ENCODE peak calls at places on chromosomes 16 and 17, in eight cellular contexts. M is left ventricle myocardium inferior, O is nephron progenitor cell, L is mesenchymal stem cell, C is pons, Z is neuronal stem cell, N is posterior cingulate gyrus, F is T47D. K is an unnamed sample.

GRCh38 chr17:35809855-35810461 is 674 bp downstream of the TAF15 start:
- DNase-seq in M (no peak), L (no peak), O (no peak), F (peak; percentile 44), N (no peak), Z (no peak), C (no peak), K (no peak)

GRCh38 chr17:6184508-6184907 is 114.3 kb downstream of the WSCD1 start:
- DNase-seq in Z (no peak), O (no peak), M (no peak), C (no peak), L (no peak), F (no peak), N (no peak), K (no peak)

GRCh38 chr16:50731130-50731988 is 10.5 kb upstream of the CYLD start:
- DNase-seq in N (no peak), C (no peak), O (no peak), M (no peak), Z (no peak), F (no peak), L (no peak), K (no peak)

GRCh38 chr16:21009815-21010214 is 109.2 kb downstream of the LYRM1 start:
- DNase-seq in F (no peak), C (no peak), O (no peak), L (no peak), N (no peak), Z (no peak), M (no peak), K (no peak)

GRCh38 chr17:35189291-35189690 is 4.9 kb downstream of the SLC35G3 start:
- DNase-seq in L (no peak), Z (no peak), C (peak; percentile 59), N (no peak), O (no peak), M (no peak), F (no peak), K (no peak)

GRCh38 chr16:72015124-72015523 is 6.6 kb downstream of the DHODH start:
- DNase-seq in C (no peak), L (no peak), F (no peak), Z (no peak), N (no peak), O (no peak), M (no peak), K (no peak)

GRCh38 chr16:15934991-15935390 is 14.4 kb upstream of the ABCC1 start:
- DNase-seq in O (no peak), C (no peak), L (no peak), Z (no peak), F (no peak), M (no peak), N (no peak), K (no peak)

GRCh38 chr17:56985371-56986162 is 7.6 kb downstream of the SCPEP1 start:
- DNase-seq in C (peak; percentile 31), F (no peak), O (no peak), N (no peak), M (no peak), L (no peak), Z (no peak), K (no peak)

GRCh38 chr16:77387075-77387474 is 47.8 kb downstream of the ADAMTS18 start:
- DNase-seq in Z (no peak), F (no peak), O (no peak), L (no peak), N (no peak), C (no peak), M (no peak), K (no peak)

GRCh38 chr17:62652251-62653001 is 25.0 kb downstream of the MRC2 start:
- DNase-seq in Z (peak; percentile 35), M (peak; percentile 74), L (peak; percentile 89), F (peak; percentile 78), C (peak; percentile 40), N (no peak), O (peak; percentile 61), K (peak; percentile 77)

GRCh38 chr17:50918933-50919296 is 52.8 kb upstream of the TOB1 start:
- DNase-seq in O (no peak), Z (no peak), C (peak; percentile 14), M (no peak), F (no peak), L (peak; percentile 27), N (peak; percentile 53), K (peak; percentile 12)

GRCh38 chr16:24499193-24499814 is 40.1 kb upstream of the RBBP6 start:
- DNase-seq in L (peak; percentile 11), N (peak; percentile 56), Z (peak; percentile 57), C (peak; percentile 14), F (peak; percentile 53), O (peak; percentile 53), M (no peak), K (no peak)

GRCh38 chr17:74276051-74276476 is 2.0 kb downstream of the DNAI2 start:
- DNase-seq in C (peak; percentile 82), M (peak; percentile 66), N (peak; percentile 36), F (no peak), Z (no peak), O (no peak), L (no peak), K (no peak)

GRCh38 chr17:10881959-10882358 is 44.1 kb upstream of the PIRT start:
- DNase-seq in O (no peak), C (no peak), M (no peak), N (no peak), F (no peak), L (no peak), Z (no peak), K (no peak)

GRCh38 chr17:4980644-4981216 is 6.7 kb downstream of the CAMTA2 start:
- DNase-seq in M (no peak), Z (peak; percentile 72), C (peak; percentile 43), L (peak; percentile 64), N (no peak), O (peak; percentile 58), F (peak; percentile 58), K (no peak)

GRCh38 chr17:72900542-72900941 is 191.9 kb downstream of the SLC39A11 start:
- DNase-seq in L (no peak), Z (no peak), C (no peak), N (no peak), O (no peak), F (no peak), M (no peak), K (peak; percentile 1)

GRCh38 chr17:55212880-55213279 is 51.9 kb upstream of the HLF start:
- DNase-seq in L (no peak), M (no peak), F (no peak), C (no peak), N (no peak), Z (no peak), O (no peak), K (no peak)

GRCh38 chr17:82648761-82649474 is 674 bp upstream of the WDR45B start:
- DNase-seq in Z (peak; percentile 51), L (peak; percentile 12), N (no peak), O (peak; percentile 68), F (no peak), C (no peak), M (peak; percentile 55), K (peak; percentile 43)

GRCh38 chr16:68640972-68641371 is 4.1 kb upstream of the CDH3 start:
- DNase-seq in M (no peak), F (peak; percentile 23), N (no peak), Z (no peak), C (no peak), O (no peak), L (peak; percentile 14), K (no peak)

K was measured in COR-L47.